ENCODE peak calls at places on chromosomes 11 and 22, in ten cellular contexts. U is ovary; F is heart right ventricle; W is fibroblast of mammary gland; J is CD8-positive, alpha-beta T cell; Q is astrocyte of the spinal cord; K is lower lobe of right lung; N is left lung; C is pancreas; P is breast epithelium. T is an unnamed sample.

GRCh38 chr11:95584180-95584579 is 205.4 kb downstream of the FAM76B start:
- DNase-seq in U (no peak), F (no peak), W (peak), J (no peak), Q (peak), K (no peak), N (no peak), C (no peak), P (no peak), T (no peak)

GRCh38 chr11:76685237-76685636 is 14.7 kb upstream of the LRRC32 start:
- DNase-seq in U (no peak), F (no peak), W (no peak), J (no peak), Q (no peak), K (no peak), N (no peak), C (no peak), P (no peak), T (no peak)

GRCh38 chr11:14399087-14399486 is 40.1 kb upstream of the RRAS2 start:
- DNase-seq in U (no peak), F (no peak), W (no peak), J (no peak), Q (no peak), K (no peak), N (no peak), C (no peak), P (no peak), T (no peak)

GRCh38 chr11:33691051-33691864 is 9.4 kb downstream of the C11orf91 start:
- DNase-seq in U (no peak), F (no peak), W (no peak), J (no peak), Q (peak), K (no peak), N (no peak), C (no peak), P (no peak), T (no peak)

GRCh38 chr11:118194835-118195627 is 18.6 kb upstream of the SCN2B start:
- DNase-seq in U (peak), F (peak), W (peak), J (no peak), Q (peak), K (peak), N (peak), C (peak), P (peak), T (no peak)

GRCh38 chr22:24994070-24994763 is 41.7 kb downstream of the KIAA1671 start:
- DNase-seq in U (no peak), F (no peak), W (peak), J (no peak), Q (peak), K (no peak), N (no peak), C (no peak), P (peak), T (no peak)

GRCh38 chr11:75277211-75277805 is 36.7 kb downstream of the TPBGL start:
- DNase-seq in U (no peak), F (no peak), W (no peak), J (no peak), Q (no peak), K (no peak), N (no peak), C (peak), P (no peak), T (no peak)

GRCh38 chr22:19806213-19807160 is 45.9 kb downstream of the TBX1 start:
- DNase-seq in U (peak), F (no peak), W (no peak), J (no peak), Q (no peak), K (peak), N (peak), C (peak), P (peak), T (no peak)

GRCh38 chr11:9172394-9172793 is 81.0 kb upstream of the SCUBE2 start:
- DNase-seq in U (no peak), F (no peak), W (no peak), J (no peak), Q (peak), K (no peak), N (no peak), C (no peak), P (no peak), T (no peak)
- H3K4me3 ChIP-seq in U (no peak), F (no peak), W (no peak), J (no peak), Q (no peak), K (no peak), N (no peak), C (no peak), P (no peak), T (no peak)

DNA sequence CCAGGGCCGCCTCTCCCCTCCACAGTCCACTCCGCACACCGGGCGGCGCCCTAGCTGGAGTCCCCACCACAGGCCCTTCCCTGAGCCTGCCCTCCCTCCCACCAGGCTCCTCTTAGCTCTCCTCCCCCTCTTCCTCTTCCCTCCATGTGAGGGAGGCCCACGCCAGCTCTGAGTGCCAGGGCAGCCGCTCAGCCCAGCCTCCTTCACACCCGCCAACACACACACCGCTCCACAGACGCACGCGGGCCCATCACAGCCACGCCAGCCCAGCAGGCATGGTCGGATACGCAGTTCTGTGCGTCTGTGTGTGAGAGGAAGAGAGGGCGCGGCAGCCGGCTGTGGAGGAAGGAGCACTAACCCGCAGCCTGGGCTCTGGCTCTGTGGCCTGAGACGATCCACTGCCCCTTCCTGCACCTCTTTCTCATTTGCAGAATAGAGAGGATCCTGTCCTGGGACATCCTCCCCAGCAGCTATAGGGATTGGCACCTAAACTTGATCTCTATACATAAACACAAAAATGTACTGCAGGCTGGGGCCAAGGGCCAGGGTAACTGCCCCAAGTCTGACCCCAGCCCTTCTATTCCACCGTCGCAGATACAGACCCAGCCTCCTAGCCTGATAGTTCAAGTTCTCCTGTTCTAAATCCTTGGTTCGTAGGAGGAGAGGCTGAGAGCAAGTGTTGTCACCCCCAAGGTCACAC is 3.5 kb downstream of the CHRM4 start:
- DNase-seq in U (no peak), F (no peak), W (no peak), J (no peak), Q (no peak), K (no peak), N (no peak), C (no peak), P (no peak), T (no peak)
- H3K4me3 ChIP-seq in U (no peak), F (no peak), W (no peak), J (no peak), Q (no peak), K (no peak), N (no peak), C (no peak), P (no peak), T (no peak)

GRCh38 chr11:44564198-44564597 is 1.3 kb upstream of the CD82 start:
- DNase-seq in U (peak), F (peak), W (peak), J (no peak), Q (peak), K (no peak), N (no peak), C (no peak), P (peak), T (no peak)

GRCh38 chr11:44564653-44565007 is 833 bp upstream of the CD82 start:
- DNase-seq in U (peak), F (no peak), W (peak), J (no peak), Q (peak), K (peak), N (peak), C (peak), P (peak), T (no peak)

GRCh38 chr11:44562836-44563460 is 2.5 kb upstream of the CD82 start:
- DNase-seq in U (no peak), F (no peak), W (no peak), J (no peak), Q (no peak), K (no peak), N (no peak), C (no peak), P (no peak), T (no peak)

GRCh38 chr11:44565008-44565745 is at the start of gene CD82:
- DNase-seq in U (peak), F (peak), W (peak), J (peak), Q (peak), K (peak), N (peak), C (peak), P (peak), T (peak)

GRCh38 chr11:44563716-44564115 is 1.7 kb upstream of the CD82 start:
- DNase-seq in U (no peak), F (no peak), W (peak), J (no peak), Q (peak), K (no peak), N (no peak), C (no peak), P (no peak), T (no peak)
- H3K4me3 ChIP-seq in U (no peak), F (no peak), W (no peak), J (no peak), Q (no peak), K (no peak), N (no peak), C (no peak), P (no peak), T (no peak)

DNA sequence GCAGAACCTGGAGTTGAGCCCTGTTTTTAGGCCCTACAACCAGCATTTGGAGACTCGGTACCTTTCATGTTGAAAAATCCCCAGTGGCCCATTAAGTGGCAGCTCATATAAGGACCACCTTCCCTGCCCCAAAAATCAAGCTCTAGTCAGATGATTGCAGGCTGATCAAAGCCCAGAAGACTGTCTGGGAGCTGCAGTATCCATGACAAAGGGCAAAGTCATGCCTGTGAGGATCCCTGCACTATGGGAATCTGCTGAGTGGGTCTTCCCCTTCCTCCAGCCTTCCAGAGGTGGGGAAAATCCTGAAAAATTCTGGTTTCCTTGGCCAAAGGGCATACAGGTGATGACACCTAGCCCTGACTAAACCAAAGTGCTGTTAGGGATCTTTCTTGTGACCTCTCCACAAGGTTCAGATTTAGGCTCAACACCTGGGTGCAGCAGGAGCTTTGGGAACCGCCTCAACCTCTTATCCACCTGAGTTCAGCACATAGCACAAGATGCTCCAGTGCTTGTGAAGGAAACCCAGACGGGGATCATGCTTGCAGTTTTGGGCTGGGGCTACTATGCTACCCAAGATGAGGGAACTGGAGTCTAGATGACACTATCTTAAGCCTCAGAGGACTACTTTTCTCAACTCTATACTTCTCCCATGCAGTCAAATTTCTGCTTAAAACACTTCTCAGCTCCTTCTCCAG is 1.2 kb upstream of the TRIM3 start:
- DNase-seq in U (no peak), F (no peak), W (no peak), J (no peak), Q (no peak), K (no peak), N (no peak), C (no peak), P (no peak), T (no peak)
- H3K4me3 ChIP-seq in U (no peak), F (no peak), W (no peak), J (no peak), Q (no peak), K (no peak), N (no peak), C (no peak), P (peak), T (no peak)

DNA sequence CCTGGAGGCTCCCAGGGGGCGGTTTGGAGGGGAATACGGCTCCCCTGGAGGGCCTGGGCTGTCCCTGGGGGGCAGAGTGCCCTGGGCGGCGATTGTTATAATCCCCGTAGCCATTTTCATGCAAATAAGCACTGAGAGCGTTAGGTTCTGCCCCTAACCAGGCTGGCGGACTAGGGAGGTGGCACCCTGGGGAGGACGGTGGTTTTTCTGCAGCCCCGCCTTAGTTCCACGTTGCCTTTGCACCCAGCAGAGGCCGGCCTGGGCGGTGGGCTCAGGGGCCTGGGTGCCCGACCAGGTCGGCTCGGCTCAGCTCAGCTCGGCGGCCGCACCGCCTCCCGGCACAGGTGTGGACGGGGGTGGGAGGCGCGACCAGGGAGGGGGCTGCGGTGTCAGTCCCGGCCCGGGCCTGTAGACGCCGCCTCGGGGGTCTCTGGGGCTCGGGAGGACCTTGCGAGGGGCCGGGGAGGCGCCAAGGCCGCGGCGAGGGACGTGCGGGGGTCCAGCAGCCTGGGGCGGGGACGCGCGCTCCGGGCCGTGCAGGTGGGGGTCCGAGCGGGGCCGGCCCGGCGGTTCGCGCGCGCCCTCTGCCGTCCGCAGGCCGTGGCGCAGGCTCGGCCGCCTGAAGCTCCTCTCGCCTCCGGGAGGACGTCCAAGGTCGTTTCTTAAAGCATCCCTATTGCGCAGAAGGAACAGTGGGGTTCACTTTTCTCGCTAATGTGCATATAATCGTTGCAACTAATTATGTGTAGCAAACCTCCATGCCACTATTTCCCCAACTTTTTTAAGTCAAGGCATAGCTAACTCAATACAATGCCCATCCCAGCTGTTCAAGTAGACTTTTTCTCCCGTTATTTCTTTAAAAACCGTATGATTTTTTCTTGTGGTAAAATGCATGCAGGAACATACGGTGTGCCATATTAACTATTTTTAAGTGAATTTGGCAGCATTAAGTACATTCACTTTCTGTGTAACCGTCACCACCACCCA is 2.5 kb upstream of the DUSP8 start:
- DNase-seq in U (peak), F (no peak), W (peak), J (peak), Q (no peak), K (no peak), N (no peak), C (peak), P (peak), T (peak)
- H3K4me3 ChIP-seq in U (peak), F (peak), W (no peak), J (peak), Q (no peak), K (peak), N (peak), C (peak), P (peak), T (peak)